ENCODE peak calls at places on chromosomes 2 and 18, in four cellular contexts. S is A549, H is HepG2, L is GM12878. N is an unnamed sample.

GRCh38 chr2:213233438-213234330 is 50.6 kb upstream of the SPAG16 start:
- DNase-seq in H (no peak), L (no peak), S (no peak), N (no peak)

GRCh38 chr18:75293591-75293990 is 83.0 kb downstream of the TSHZ1 start:
- DNase-seq in L (no peak), S (no peak), H (no peak), N (no peak)

GRCh38 chr2:209525834-209526281 is 102.0 kb downstream of the MAP2 start:
- DNase-seq in L (no peak), S (no peak), H (no peak), N (no peak)

GRCh38 chr2:8477511-8478132 is 204.2 kb upstream of the ID2 start:
- DNase-seq in L (peak), S (no peak), H (no peak), N (no peak)

GRCh38 chr18:32450874-32451273 is 19.8 kb downstream of the GAREM1 start:
- DNase-seq in L (no peak), H (no peak), S (no peak), N (no peak)

GRCh38 chr2:199806179-199806578 is 44.8 kb downstream of the FTCDNL1 start:
- DNase-seq in L (no peak), H (no peak), S (no peak), N (no peak)

GRCh38 chr2:443754-444153 is 155.9 kb upstream of the ALKAL2 start:
- DNase-seq in L (no peak), H (no peak), S (no peak), N (no peak)

GRCh38 chr2:203404996-203405395 is 76.8 kb downstream of the ABI2 start:
- DNase-seq in H (no peak), L (no peak), S (no peak), N (no peak)

GRCh38 chr2:8754056-8754790 is 72.4 kb downstream of the ID2 start:
- DNase-seq in L (no peak), S (no peak), H (no peak), N (no peak)

GRCh38 chr2:23505984-23506380 is 121.0 kb downstream of the KLHL29 start:
- DNase-seq in S (no peak), H (no peak), L (no peak), N (no peak)

GRCh38 chr18:77572537-77572936 is 322.9 kb downstream of the GALR1 start:
- DNase-seq in H (no peak), L (no peak), S (no peak), N (no peak)
- TF ChIP-seq REST in H (no peak), L (no peak), S (no peak), N (no peak)

DNA sequence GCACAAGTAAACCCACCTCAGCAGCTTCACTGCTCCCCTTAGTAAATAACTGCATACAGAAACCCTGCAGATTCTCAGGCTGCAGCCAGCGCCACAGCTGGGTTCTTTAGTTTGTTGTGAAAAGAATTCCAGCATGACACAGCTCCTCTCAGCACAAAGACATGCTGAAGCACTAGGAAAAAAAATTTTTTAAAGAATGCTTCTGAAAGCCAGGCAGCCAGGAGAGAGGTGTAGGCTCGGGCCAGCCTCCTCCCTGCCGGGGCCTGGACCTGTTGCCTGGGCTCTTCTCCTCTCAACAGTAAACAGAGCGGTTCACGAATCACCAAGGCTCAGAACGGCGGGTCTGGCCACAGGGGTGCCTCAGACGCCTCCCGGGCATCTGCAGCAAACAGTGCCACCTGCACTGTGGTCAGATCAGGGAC is 95.7 kb upstream of the POU3F3 start:
- DNase-seq in S (no peak), H (no peak), L (no peak), N (peak)
- TF ChIP-seq JUNB in S (no peak), H (no peak), L (no peak), N (no peak)

GRCh38 chr18:59675346-59675745 is 21.9 kb downstream of the CCBE1 start:
- DNase-seq in S (no peak), H (no peak), L (no peak), N (no peak)
- TF ChIP-seq REST in S (no peak), H (no peak), L (no peak), N (no peak)

GRCh38 chr2:221641181-221641871 is 69.2 kb upstream of the EPHA4 start:
- DNase-seq in L (no peak), H (no peak), S (no peak), N (no peak)

GRCh38 chr2:221640686-221641085 is 68.6 kb upstream of the EPHA4 start:
- DNase-seq in H (no peak), L (no peak), S (no peak), N (no peak)

DNA sequence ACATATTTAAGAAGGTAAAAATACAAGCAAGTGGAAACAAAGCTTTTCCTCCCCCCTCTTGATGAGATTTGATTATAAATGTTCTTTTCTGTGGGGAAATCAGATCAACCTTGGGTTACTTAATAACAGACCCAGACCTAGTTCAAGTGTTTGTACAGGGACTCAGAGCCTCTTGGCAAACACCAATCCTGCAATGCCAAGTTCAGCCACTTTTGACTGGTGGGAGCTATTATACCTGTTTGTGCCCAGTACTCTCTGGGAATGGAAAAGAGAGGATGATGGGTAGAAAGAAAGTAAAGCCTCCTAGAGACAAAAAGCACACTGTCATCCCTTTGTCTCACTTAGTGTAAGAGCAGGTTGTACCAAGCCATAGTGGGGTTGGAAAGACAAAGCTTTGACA is 63.8 kb upstream of the EPHA4 start:
- DNase-seq in L (no peak), H (peak), S (peak), N (peak)
- TF ChIP-seq JUNB in L (no peak), H (no peak), S (no peak), N (no peak)

DNA sequence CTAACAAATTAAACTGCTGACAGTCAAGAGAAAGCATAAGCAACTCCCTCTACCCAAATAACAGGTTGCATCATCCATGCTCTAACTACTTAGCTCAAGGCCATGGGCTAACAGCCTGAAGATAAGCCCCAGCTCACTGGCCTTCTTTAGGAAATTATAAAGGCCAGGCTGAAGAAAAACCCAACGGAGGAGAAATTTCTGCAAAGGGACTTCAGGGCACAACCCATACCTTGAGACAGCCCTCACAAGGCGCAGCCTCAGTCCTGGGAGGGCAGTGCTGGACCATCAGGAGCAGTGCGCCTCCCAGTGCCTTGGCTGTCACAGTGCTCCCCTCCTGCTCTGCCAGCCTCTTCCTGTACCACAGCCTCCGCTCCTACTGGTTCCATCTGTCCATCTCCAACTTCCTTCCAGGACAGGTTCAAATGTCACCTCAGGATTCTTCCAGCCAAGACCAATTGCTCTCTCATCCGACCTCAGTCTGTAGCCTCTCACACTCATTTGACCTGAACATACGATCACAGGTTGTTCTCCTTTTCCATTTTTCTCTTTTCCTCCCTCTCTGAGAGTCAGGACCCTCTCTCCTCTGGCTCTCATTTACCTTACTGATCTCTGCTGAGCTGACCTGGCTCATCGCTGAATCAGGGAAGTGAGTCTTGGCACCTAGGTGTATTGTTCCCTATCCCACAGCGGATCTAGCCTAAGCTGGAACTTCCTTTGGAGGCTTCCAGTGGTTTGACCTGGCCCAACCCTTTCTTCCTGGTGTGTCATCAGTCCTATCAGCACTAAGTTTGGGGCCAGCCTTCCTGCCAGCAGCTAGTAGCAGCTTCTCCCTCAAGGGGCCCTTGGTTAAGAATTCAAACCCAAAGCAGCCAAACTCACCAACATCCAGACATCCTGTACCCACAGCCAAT is 1.9 kb downstream of the MCFD2 start:
- DNase-seq in H (peak), S (no peak), L (no peak), N (peak)
- TF ChIP-seq REST in H (no peak), S (no peak), L (no peak), N (no peak)

GRCh38 chr18:49613741-49614151 is 51.9 kb downstream of the LIPG start:
- DNase-seq in L (no peak), S (no peak), H (no peak), N (no peak)
- TF ChIP-seq JUNB in L (no peak), S (no peak), H (no peak), N (no peak)

DNA sequence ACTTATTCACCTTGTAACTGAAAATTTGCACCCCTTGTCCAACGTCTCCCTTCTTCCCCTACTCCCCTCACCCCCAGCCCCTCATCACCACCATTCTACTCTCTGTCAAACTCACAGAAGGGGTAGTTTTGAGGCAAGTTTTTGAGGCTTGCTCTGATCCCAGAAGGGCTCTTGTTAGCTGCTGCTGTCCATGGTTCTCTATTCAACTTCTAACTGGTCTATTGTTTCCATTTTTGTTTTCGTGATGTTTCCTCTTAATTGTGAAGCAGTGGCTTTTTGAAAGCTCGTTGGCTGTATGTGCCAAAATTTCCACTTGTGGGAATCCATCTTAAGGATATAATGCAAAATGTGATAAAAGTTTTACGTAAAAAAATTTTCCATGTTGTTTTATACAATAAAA is 92.5 kb upstream of the CRACDL start:
- DNase-seq in H (no peak), S (no peak), L (no peak), N (no peak)
- TF ChIP-seq REST in H (no peak), S (peak), L (peak), N (peak)

GRCh38 chr18:24052053-24052452 is 37.5 kb downstream of the TTC39C start:
- DNase-seq in S (peak), H (peak), L (no peak), N (no peak)

GRCh38 chr18:24049142-24049541 is 34.6 kb downstream of the TTC39C start:
- DNase-seq in L (no peak), H (no peak), S (no peak), N (no peak)

GRCh38 chr18:24053211-24053610 is 38.7 kb downstream of the TTC39C start:
- DNase-seq in S (no peak), H (no peak), L (no peak), N (no peak)

GRCh38 chr18:24050916-24051255 is 36.3 kb downstream of the TTC39C start:
- DNase-seq in L (no peak), H (no peak), S (no peak), N (no peak)

DNA sequence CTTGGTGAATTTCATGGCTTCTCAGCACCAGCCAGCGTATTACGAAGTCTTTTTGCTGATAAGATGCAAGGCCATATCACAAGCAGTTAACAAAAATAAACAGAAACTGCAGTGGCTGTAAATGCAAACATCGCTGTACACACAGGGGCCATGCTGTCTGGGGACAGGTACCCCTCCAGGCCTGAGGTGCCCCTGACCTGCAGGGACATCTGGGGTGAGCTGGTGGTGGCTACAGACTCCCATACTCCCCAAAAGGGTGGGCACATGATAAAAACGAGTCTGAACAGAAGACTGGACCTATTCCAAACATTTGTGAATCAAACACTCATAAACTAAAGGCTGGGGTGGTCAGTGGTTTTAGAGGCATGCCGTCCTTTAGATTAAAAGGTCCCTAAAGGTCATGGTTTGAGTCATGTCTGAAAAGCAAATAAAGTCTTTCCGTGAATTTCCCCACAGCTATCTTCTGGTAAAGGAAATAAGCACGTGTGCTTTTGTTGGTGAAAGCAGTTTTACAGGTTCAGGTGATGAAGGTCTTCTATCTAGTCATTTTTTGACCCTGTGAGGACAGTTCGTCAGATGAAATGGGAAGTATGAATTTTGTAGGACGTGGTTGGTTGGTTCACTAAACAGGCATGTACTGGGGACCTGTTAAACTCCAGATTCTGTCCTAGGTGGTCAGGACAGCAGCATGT is 36.8 kb downstream of the TTC39C start:
- DNase-seq in S (no peak), L (peak), H (peak), N (no peak)
- TF ChIP-seq JUNB in S (peak), L (peak), H (peak), N (no peak)

DNA sequence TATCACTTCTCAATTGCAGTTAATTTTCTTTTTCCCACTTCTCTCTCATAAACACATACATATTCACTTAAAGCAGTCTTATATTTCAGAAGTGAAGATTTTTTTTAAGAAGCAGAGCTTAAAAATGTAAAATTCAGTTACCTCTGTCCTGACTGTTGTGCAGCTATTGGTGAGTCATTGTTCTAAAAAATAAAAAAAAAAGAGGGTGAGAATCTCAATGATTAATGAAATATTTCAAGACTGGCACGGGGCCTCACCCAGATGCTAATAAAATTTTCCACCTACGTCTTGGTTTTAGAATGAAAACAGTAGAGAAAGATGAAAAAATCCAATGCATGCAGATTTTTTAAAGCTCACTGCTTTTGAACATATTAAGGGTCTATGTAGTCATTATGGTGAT is 67.7 kb downstream of the RDH14 start:
- DNase-seq in S (no peak), H (no peak), L (no peak), N (no peak)
- TF ChIP-seq REST in S (no peak), H (no peak), L (no peak), N (no peak)

GRCh38 chr2:219304223-219304622 is 5.0 kb downstream of the PTPRN start:
- DNase-seq in H (no peak), S (no peak), L (no peak), N (no peak)

GRCh38 chr2:219306047-219306446 is 3.2 kb downstream of the PTPRN start:
- DNase-seq in S (no peak), H (no peak), L (no peak), N (no peak)

GRCh38 chr2:219309278-219309677 is at the start of gene PTPRN:
- DNase-seq in L (no peak), S (no peak), H (no peak), N (peak)

GRCh38 chr2:219302412-219302968 is 6.7 kb downstream of the PTPRN start:
- DNase-seq in S (no peak), L (no peak), H (no peak), N (no peak)

DNA sequence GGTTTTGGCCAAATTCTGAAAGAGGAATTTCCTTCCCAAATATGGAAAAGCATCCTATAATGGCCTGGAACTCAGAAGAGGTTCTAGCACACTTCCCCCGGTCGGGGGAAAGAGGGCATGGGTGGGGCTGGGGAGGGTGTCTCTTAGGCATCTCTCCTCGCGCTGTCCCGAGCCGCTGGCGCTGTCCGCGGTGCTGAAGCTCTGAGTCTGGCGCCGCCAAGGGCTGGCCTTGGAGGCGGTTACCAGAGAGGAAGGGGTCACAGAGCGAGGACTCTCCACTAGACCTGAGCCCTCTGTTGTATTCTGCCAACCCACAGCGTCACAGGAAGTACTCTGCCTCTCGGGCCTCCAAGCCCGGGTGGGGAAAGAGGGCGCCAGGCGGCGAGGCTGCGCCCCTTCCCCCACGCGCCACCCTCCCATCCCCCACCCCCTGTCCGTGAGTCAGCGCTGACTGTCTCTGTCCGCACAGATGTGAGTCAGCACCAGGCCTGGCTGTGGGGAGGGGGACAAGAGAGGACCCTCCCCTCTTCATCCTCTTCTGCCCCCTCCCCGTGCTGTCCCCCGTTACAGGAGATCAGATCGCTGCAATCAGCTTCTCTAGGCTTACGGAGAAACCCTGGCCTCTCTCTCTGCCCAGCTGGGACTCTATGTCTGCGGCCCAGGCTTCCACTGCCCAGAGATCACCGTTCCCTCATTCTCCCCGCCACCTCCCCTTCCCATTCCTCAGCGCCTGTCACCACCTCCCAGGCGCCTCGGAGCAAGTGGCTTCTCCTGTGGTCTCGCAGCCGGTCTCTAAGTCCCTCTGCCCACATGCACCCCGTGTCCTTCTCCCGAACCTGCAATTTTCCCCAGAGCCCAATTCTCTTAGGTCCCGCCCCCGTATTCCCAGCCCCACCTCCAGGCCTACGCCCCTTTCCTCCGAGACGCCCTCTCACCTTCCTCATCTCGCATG is 783 bp downstream of the PTPRN start:
- DNase-seq in H (peak), L (no peak), S (peak), N (peak)
- TF ChIP-seq JUNB in H (peak), L (no peak), S (peak), N (no peak)